ENCODE peak calls at places on chromosomes 4 and X, in six cellular contexts. O, K, J, H, Y and I are unnamed samples.

GRCh38 chr4:153067376-153067775 is 131.3 kb downstream of the FHDC1 start:
- DNase-seq in O (no peak), K (peak), J (peak), H (no peak), Y (no peak), I (no peak)

GRCh38 chr4:26803462-26803861 is 57.2 kb upstream of the STIM2 start:
- DNase-seq in O (no peak), K (no peak), J (peak), H (no peak), Y (no peak), I (no peak)

GRCh38 chr4:171993247-171993646 is 180.0 kb downstream of the GALNTL6 start:
- DNase-seq in O (no peak), K (no peak), J (no peak), H (no peak), Y (no peak), I (no peak)

GRCh38 chr4:70183168-70183939 is 12.2 kb upstream of the ODAM start:
- DNase-seq in O (no peak), K (peak), J (peak), H (peak), Y (no peak), I (no peak)

GRCh38 chr4:40283968-40284367 is 51.2 kb upstream of the CHRNA9 start:
- DNase-seq in O (no peak), K (peak), J (peak), H (peak), Y (no peak), I (no peak)

GRCh38 chr4:94284889-94285288 is 57.7 kb downstream of the HPGDS start:
- DNase-seq in O (no peak), K (no peak), J (no peak), H (no peak), Y (no peak), I (no peak)

GRCh38 chr4:147782087-147782781 is 50.3 kb downstream of the ARHGAP10 start:
- DNase-seq in O (no peak), K (no peak), J (peak), H (no peak), Y (no peak), I (no peak)

GRCh38 chrX:72620550-72621145 is 48.0 kb upstream of the HDAC8 start:
- DNase-seq in O (peak), K (peak), J (peak), H (no peak), Y (no peak), I (no peak)

GRCh38 chrX:129823523-129823922 is 20.2 kb downstream of the ZDHHC9 start:
- DNase-seq in O (no peak), K (no peak), J (no peak), H (no peak), Y (no peak), I (no peak)

GRCh38 chrX:52271212-52271611 is 86.5 kb downstream of the MAGED4 start:
- DNase-seq in O (no peak), K (peak), J (no peak), H (peak), Y (no peak), I (no peak)

GRCh38 chrX:73847991-73848390 is 285.0 kb downstream of the CHIC1 start:
- DNase-seq in O (no peak), K (no peak), J (no peak), H (no peak), Y (no peak), I (no peak)

GRCh38 chrX:110987292-110987691 is 108.7 kb upstream of the PAK3 start:
- DNase-seq in O (no peak), K (no peak), J (no peak), H (no peak), Y (no peak), I (no peak)

GRCh38 chr4:876780-877179 is 50.9 kb upstream of the CPLX1 start:
- DNase-seq in O (no peak), K (no peak), J (no peak), H (peak), Y (no peak), I (no peak)

GRCh38 chr4:1506956-1507721 is 100.9 kb upstream of the NKX1-1 start:
- DNase-seq in O (no peak), K (no peak), J (no peak), H (no peak), Y (peak), I (no peak)

GRCh38 chr4:75081561-75081960 is 148.6 kb downstream of the PARM1 start:
- DNase-seq in O (no peak), K (no peak), J (no peak), H (no peak), Y (no peak), I (no peak)

GRCh38 chr4:4518747-4519146 is 23.1 kb downstream of the STX18 start:
- DNase-seq in O (no peak), K (no peak), J (no peak), H (no peak), Y (no peak), I (no peak)

GRCh38 chr4:177879851-177880250 is 437.6 kb upstream of the AGA start:
- DNase-seq in O (no peak), K (peak), J (no peak), H (peak), Y (no peak), I (no peak)

GRCh38 chr4:163484906-163485305 is 9.6 kb upstream of the TMA16 start:
- DNase-seq in O (peak), K (peak), J (peak), H (peak), Y (no peak), I (peak)

GRCh38 chr4:151712777-151713176 is 48.0 kb downstream of the GATB start:
- DNase-seq in O (no peak), K (no peak), J (no peak), H (no peak), Y (no peak), I (no peak)

GRCh38 chr4:25030283-25031076 is at the start of gene LGI2:
- DNase-seq in O (peak), K (no peak), J (peak), H (no peak), Y (peak), I (peak)

GRCh38 chr4:74486905-74487304 is 42.0 kb downstream of the AREG start:
- DNase-seq in O (no peak), K (no peak), J (no peak), H (no peak), Y (no peak), I (no peak)

GRCh38 chr4:64271601-64272081 is 137.6 kb downstream of the TECRL start:
- DNase-seq in O (no peak), K (peak), J (peak), H (no peak), Y (no peak), I (no peak)

GRCh38 chr4:157104541-157104940 is 28.6 kb downstream of the GLRB start:
- DNase-seq in O (no peak), K (no peak), J (no peak), H (no peak), Y (no peak), I (no peak)

GRCh38 chrX:118553042-118553714 is 57.6 kb downstream of the DOCK11 start:
- DNase-seq in O (no peak), K (no peak), J (peak), H (no peak), Y (no peak), I (no peak)

GRCh38 chr4:138561906-138562305 is 319.8 kb upstream of the SLC7A11 start:
- DNase-seq in O (no peak), K (no peak), J (no peak), H (no peak), Y (no peak), I (no peak)

GRCh38 chr4:159227984-159228383 is 125.1 kb downstream of the RAPGEF2 start:
- DNase-seq in O (peak), K (peak), J (peak), H (no peak), Y (peak), I (peak)

GRCh38 chrX:130020661-130021324 is 38.4 kb downstream of the BCORL1 start:
- DNase-seq in O (no peak), K (no peak), J (no peak), H (no peak), Y (no peak), I (no peak)

GRCh38 chr4:77695769-77696168 is 90.1 kb downstream of the CXCL13 start:
- DNase-seq in O (no peak), K (peak), J (peak), H (no peak), Y (no peak), I (no peak)

GRCh38 chr4:4734425-4734824 is 125.0 kb upstream of the MSX1 start:
- DNase-seq in O (no peak), K (no peak), J (no peak), H (no peak), Y (no peak), I (no peak)

GRCh38 chrX:15356444-15356843 is 21.1 kb upstream of the PIGA start:
- DNase-seq in O (no peak), K (no peak), J (no peak), H (no peak), Y (no peak), I (no peak)

GRCh38 chrX:8125566-8125965 is 45.5 kb downstream of the VCX2 start:
- DNase-seq in O (no peak), K (no peak), J (no peak), H (no peak), Y (no peak), I (no peak)

GRCh38 chr4:121943941-121944340 is 7.9 kb downstream of the TRPC3 start:
- DNase-seq in O (no peak), K (peak), J (no peak), H (peak), Y (no peak), I (no peak)

DNA sequence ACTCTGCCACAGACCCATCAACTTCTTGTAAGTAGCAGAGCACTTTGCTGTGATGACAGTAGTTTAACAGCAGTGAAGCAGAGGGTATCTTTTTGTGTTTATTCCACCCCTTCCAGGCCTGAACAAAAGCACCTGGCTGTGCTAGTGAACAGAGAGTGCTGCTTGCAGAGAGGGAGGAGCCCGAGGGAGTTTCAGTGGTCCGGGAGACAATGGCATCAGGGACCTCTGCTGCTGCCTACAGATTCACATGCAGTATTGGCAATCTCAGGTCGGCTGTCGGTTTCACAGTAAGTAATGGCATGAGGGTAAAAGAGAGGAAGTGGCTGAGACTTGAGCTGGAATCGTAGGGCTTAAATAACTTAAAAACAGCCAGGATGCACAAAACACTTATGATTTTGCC is 755.8 kb downstream of the RPA4 start:
- DNase-seq in O (no peak), K (no peak), J (no peak), H (no peak), Y (no peak), I (no peak)
- H3K27ac ChIP-seq in O (no peak), K (no peak), J (no peak), H (no peak), Y (no peak), I (no peak)

DNA sequence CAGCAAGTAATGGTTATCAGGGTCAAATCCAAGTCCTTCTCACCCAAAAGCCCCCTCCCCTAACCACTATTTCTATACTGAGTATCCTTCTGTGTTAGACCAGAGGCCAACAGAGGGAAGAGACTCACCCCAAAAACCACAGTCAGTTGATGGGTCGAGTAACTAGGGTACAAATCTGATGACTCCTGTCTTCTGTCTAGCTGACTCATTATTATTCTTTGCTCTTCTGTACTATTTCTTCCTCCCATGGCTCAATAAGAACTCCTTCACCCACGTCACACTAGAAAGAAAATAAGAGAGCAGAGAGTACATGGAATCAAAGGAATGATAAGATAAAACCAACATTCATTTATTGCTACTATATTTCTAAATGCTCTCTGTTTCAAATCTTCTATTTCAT is 2.0 kb downstream of the RAB40A start:
- DNase-seq in O (no peak), K (no peak), J (peak), H (no peak), Y (no peak), I (no peak)
- H3K27ac ChIP-seq in O (no peak), K (no peak), J (no peak), H (no peak), Y (no peak), I (no peak)

GRCh38 chr4:37453361-37454262 is 209.1 kb downstream of the NWD2 start:
- DNase-seq in O (peak), K (peak), J (peak), H (no peak), Y (peak), I (peak)
- H3K27ac ChIP-seq in O (peak), K (peak), J (no peak), H (no peak), Y (peak), I (peak)

GRCh38 chr4:6885953-6886557 is 23.6 kb upstream of the TBC1D14 start:
- DNase-seq in O (peak), K (peak), J (peak), H (peak), Y (peak), I (peak)

GRCh38 chr4:6887591-6888371 is 21.8 kb upstream of the TBC1D14 start:
- DNase-seq in O (no peak), K (no peak), J (no peak), H (no peak), Y (peak), I (no peak)

GRCh38 chr4:6881908-6882307 is 27.7 kb upstream of the TBC1D14 start:
- DNase-seq in O (no peak), K (no peak), J (no peak), H (no peak), Y (no peak), I (no peak)

GRCh38 chr4:6886886-6887285 is 22.7 kb upstream of the TBC1D14 start:
- DNase-seq in O (no peak), K (no peak), J (no peak), H (no peak), Y (no peak), I (no peak)

GRCh38 chr4:6884341-6884870 is 25.2 kb upstream of the TBC1D14 start:
- DNase-seq in O (no peak), K (no peak), J (no peak), H (no peak), Y (no peak), I (no peak)
- H3K27ac ChIP-seq in O (no peak), K (no peak), J (no peak), H (no peak), Y (no peak), I (no peak)

DNA sequence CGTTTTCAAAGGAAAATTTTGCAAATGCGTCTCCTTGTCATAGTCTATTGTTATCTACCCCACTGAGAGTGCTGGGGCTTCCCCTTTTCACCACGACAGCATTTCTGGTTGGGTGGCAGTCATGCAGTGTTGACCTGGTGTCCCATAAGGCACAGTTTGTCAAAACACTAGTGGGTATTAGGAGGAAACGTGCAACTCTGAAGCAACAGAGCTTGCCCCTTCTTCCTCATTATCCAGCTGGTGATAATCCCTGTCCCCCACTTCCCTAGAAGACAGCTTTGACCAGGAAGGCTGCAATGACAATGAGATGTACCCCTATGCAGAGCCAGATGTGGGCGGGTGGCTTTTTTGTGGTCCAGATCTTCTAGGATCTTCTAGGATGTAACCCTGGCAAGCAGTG is 1.8 kb downstream of the TBC1D1 start:
- DNase-seq in O (no peak), K (no peak), J (no peak), H (peak), Y (no peak), I (no peak)
- H3K27ac ChIP-seq in O (peak), K (no peak), J (no peak), H (peak), Y (no peak), I (peak)